ENCODE peak calls at places on chromosome 2, in seven cellular contexts. One of them, this sample, is unnamed.

GRCh38 chr2:8004250-8004681 is 677.6 kb upstream of the ID2 start:
- DNase-seq in A549: peak
- DNase-seq in AG08395: peak
- DNase-seq in activated naive CD4-positive, alpha-beta T cell: no peak
- DNase-seq in amniotic stem cell: peak
- DNase-seq in stromal cell of bone marrow: peak
- DNase-seq in B cell: no peak
- DNase-seq in this sample: peak

GRCh38 chr2:66561645-66562336 is 126.9 kb downstream of the MEIS1 start:
- DNase-seq in stromal cell of bone marrow: no peak
- DNase-seq in AG08395: no peak
- DNase-seq in B cell: no peak
- DNase-seq in activated naive CD4-positive, alpha-beta T cell: no peak
- DNase-seq in amniotic stem cell: no peak
- DNase-seq in A549: no peak
- DNase-seq in this sample: peak

GRCh38 chr2:10444463-10444862 is 3.7 kb downstream of the ODC1 start:
- DNase-seq in stromal cell of bone marrow: no peak
- DNase-seq in AG08395: no peak
- DNase-seq in B cell: no peak
- DNase-seq in amniotic stem cell: no peak
- DNase-seq in A549: no peak
- DNase-seq in activated naive CD4-positive, alpha-beta T cell: no peak
- DNase-seq in this sample: no peak

GRCh38 chr2:197786010-197786877 is 1.1 kb upstream of the BOLL start:
- DNase-seq in A549: peak
- DNase-seq in AG08395: no peak
- DNase-seq in activated naive CD4-positive, alpha-beta T cell: peak
- DNase-seq in B cell: peak
- DNase-seq in stromal cell of bone marrow: no peak
- DNase-seq in amniotic stem cell: no peak
- DNase-seq in this sample: no peak

GRCh38 chr2:96423281-96423680 is 81.9 kb downstream of the NEURL3 start:
- DNase-seq in AG08395: no peak
- DNase-seq in activated naive CD4-positive, alpha-beta T cell: no peak
- DNase-seq in A549: no peak
- DNase-seq in amniotic stem cell: no peak
- DNase-seq in B cell: no peak
- DNase-seq in stromal cell of bone marrow: no peak
- DNase-seq in this sample: peak

GRCh38 chr2:28128281-28128950 is 237.9 kb downstream of the BABAM2 start:
- DNase-seq in AG08395: no peak
- DNase-seq in stromal cell of bone marrow: no peak
- DNase-seq in amniotic stem cell: no peak
- DNase-seq in B cell: no peak
- DNase-seq in activated naive CD4-positive, alpha-beta T cell: no peak
- DNase-seq in A549: peak
- DNase-seq in this sample: no peak

GRCh38 chr2:117087565-117088291 is 726.8 kb upstream of the DDX18 start:
- DNase-seq in stromal cell of bone marrow: no peak
- DNase-seq in AG08395: no peak
- DNase-seq in amniotic stem cell: no peak
- DNase-seq in B cell: no peak
- DNase-seq in activated naive CD4-positive, alpha-beta T cell: no peak
- DNase-seq in A549: no peak
- DNase-seq in this sample: no peak

GRCh38 chr2:5495616-5496015 is 196.6 kb upstream of the SOX11 start:
- DNase-seq in amniotic stem cell: no peak
- DNase-seq in A549: no peak
- DNase-seq in activated naive CD4-positive, alpha-beta T cell: no peak
- DNase-seq in AG08395: no peak
- DNase-seq in stromal cell of bone marrow: no peak
- DNase-seq in B cell: no peak
- DNase-seq in this sample: no peak

GRCh38 chr2:172248381-172249173 is 145.9 kb upstream of the DLX2 start:
- DNase-seq in stromal cell of bone marrow: no peak
- DNase-seq in AG08395: peak
- DNase-seq in activated naive CD4-positive, alpha-beta T cell: no peak
- DNase-seq in A549: no peak
- DNase-seq in amniotic stem cell: no peak
- DNase-seq in B cell: no peak
- DNase-seq in this sample: no peak

GRCh38 chr2:99430614-99431258 is 59.1 kb downstream of the REV1 start:
- DNase-seq in stromal cell of bone marrow: peak
- DNase-seq in amniotic stem cell: peak
- DNase-seq in activated naive CD4-positive, alpha-beta T cell: no peak
- DNase-seq in B cell: no peak
- DNase-seq in A549: no peak
- DNase-seq in AG08395: peak
- DNase-seq in this sample: peak

GRCh38 chr2:221463235-221463896 is 108.7 kb downstream of the EPHA4 start:
- DNase-seq in amniotic stem cell: no peak
- DNase-seq in B cell: peak
- DNase-seq in A549: no peak
- DNase-seq in stromal cell of bone marrow: no peak
- DNase-seq in AG08395: no peak
- DNase-seq in activated naive CD4-positive, alpha-beta T cell: no peak
- DNase-seq in this sample: no peak

GRCh38 chr2:128714285-128714684 is 395.6 kb upstream of the HS6ST1 start:
- DNase-seq in B cell: no peak
- DNase-seq in AG08395: no peak
- DNase-seq in stromal cell of bone marrow: no peak
- DNase-seq in activated naive CD4-positive, alpha-beta T cell: no peak
- DNase-seq in amniotic stem cell: no peak
- DNase-seq in A549: no peak
- DNase-seq in this sample: no peak

GRCh38 chr2:238657132-238658053 is 190.5 kb upstream of the TWIST2 start:
- DNase-seq in activated naive CD4-positive, alpha-beta T cell: no peak
- DNase-seq in A549: no peak
- DNase-seq in amniotic stem cell: no peak
- DNase-seq in AG08395: peak
- DNase-seq in stromal cell of bone marrow: no peak
- DNase-seq in B cell: no peak
- DNase-seq in this sample: peak

GRCh38 chr2:44171018-44171417 is 2.3 kb downstream of the PPM1B start:
- DNase-seq in AG08395: no peak
- DNase-seq in A549: no peak
- DNase-seq in stromal cell of bone marrow: no peak
- DNase-seq in amniotic stem cell: no peak
- DNase-seq in activated naive CD4-positive, alpha-beta T cell: no peak
- DNase-seq in B cell: no peak
- DNase-seq in this sample: peak

GRCh38 chr2:196635156-196635555 is 4.4 kb upstream of the CCDC150 start:
- DNase-seq in amniotic stem cell: no peak
- DNase-seq in activated naive CD4-positive, alpha-beta T cell: no peak
- DNase-seq in AG08395: no peak
- DNase-seq in B cell: no peak
- DNase-seq in A549: no peak
- DNase-seq in stromal cell of bone marrow: no peak
- DNase-seq in this sample: no peak

GRCh38 chr2:114929225-114929624 is 486.8 kb downstream of the DPP10 start:
- DNase-seq in B cell: no peak
- DNase-seq in stromal cell of bone marrow: no peak
- DNase-seq in A549: no peak
- DNase-seq in activated naive CD4-positive, alpha-beta T cell: no peak
- DNase-seq in amniotic stem cell: no peak
- DNase-seq in AG08395: no peak
- DNase-seq in this sample: no peak

GRCh38 chr2:118123561-118124232 is 35.4 kb downstream of the INSIG2 start:
- DNase-seq in activated naive CD4-positive, alpha-beta T cell: no peak
- DNase-seq in amniotic stem cell: no peak
- DNase-seq in AG08395: peak
- DNase-seq in stromal cell of bone marrow: peak
- DNase-seq in B cell: no peak
- DNase-seq in A549: peak
- DNase-seq in this sample: peak